ENCODE peak calls at places on chromosome 6, in four cellular contexts. One of them, this sample, is unnamed.
A peak's percentile ranks its signal among the peaks of the same experiment; 100 is the strongest.

GRCh38 chr6:44966449-44967091 is 361.6 kb upstream of the RUNX2 start:
- DNase-seq in tibial artery: no peak
- DNase-seq in adrenal gland: no peak
- DNase-seq in right cardiac atrium: no peak
- DNase-seq in this sample: no peak

GRCh38 chr6:15516923-15517560 is 145.8 kb downstream of the DTNBP1 start:
- DNase-seq in tibial artery: peak; percentile 57
- DNase-seq in adrenal gland: no peak
- DNase-seq in right cardiac atrium: no peak
- DNase-seq in this sample: peak; percentile 57

GRCh38 chr6:127618729-127619128 is 41.8 kb downstream of the C6orf58 start:
- DNase-seq in tibial artery: no peak
- DNase-seq in adrenal gland: no peak
- DNase-seq in right cardiac atrium: no peak
- DNase-seq in this sample: no peak

GRCh38 chr6:39334039-39334438 is 11.5 kb upstream of the KCNK16 start:
- DNase-seq in tibial artery: no peak
- DNase-seq in adrenal gland: no peak
- DNase-seq in right cardiac atrium: no peak
- DNase-seq in this sample: no peak

GRCh38 chr6:154243793-154244768 is 112.5 kb downstream of the IPCEF1 start:
- DNase-seq in tibial artery: no peak
- DNase-seq in adrenal gland: no peak
- DNase-seq in right cardiac atrium: no peak
- DNase-seq in this sample: no peak

GRCh38 chr6:11428895-11429294 is 108.7 kb upstream of the TMEM170B start:
- DNase-seq in tibial artery: no peak
- DNase-seq in adrenal gland: no peak
- DNase-seq in right cardiac atrium: no peak
- DNase-seq in this sample: no peak

GRCh38 chr6:102848796-102849195 is 1455.3 kb downstream of the GRIK2 start:
- DNase-seq in tibial artery: no peak
- DNase-seq in adrenal gland: no peak
- DNase-seq in right cardiac atrium: no peak
- DNase-seq in this sample: no peak

GRCh38 chr6:125791151-125791819 is 525 bp downstream of the NCOA7 start:
- DNase-seq in tibial artery: peak; percentile 69
- DNase-seq in adrenal gland: peak; percentile 60
- DNase-seq in right cardiac atrium: no peak
- DNase-seq in this sample: no peak

GRCh38 chr6:142523485-142523884 is 221.7 kb downstream of the ADGRG6 start:
- DNase-seq in tibial artery: no peak
- DNase-seq in adrenal gland: no peak
- DNase-seq in right cardiac atrium: no peak
- DNase-seq in this sample: no peak

GRCh38 chr6:30500421-30501069 is 11.2 kb downstream of the HLA-E start:
- DNase-seq in tibial artery: no peak
- DNase-seq in adrenal gland: no peak
- DNase-seq in right cardiac atrium: no peak
- DNase-seq in this sample: peak; percentile 42

GRCh38 chr6:90940812-90941481 is 354.1 kb upstream of the MAP3K7 start:
- DNase-seq in tibial artery: no peak
- DNase-seq in adrenal gland: no peak
- DNase-seq in right cardiac atrium: no peak
- DNase-seq in this sample: no peak

GRCh38 chr6:72580281-72580940 is 41.5 kb upstream of the KCNQ5 start:
- DNase-seq in tibial artery: no peak
- DNase-seq in adrenal gland: no peak
- DNase-seq in right cardiac atrium: no peak
- DNase-seq in this sample: no peak

GRCh38 chr6:99434702-99435530 is 9.8 kb upstream of the PNISR start:
- DNase-seq in tibial artery: no peak
- DNase-seq in adrenal gland: no peak
- DNase-seq in right cardiac atrium: no peak
- DNase-seq in this sample: no peak

GRCh38 chr6:73732845-73733675 is 37.1 kb downstream of the CD109 start:
- DNase-seq in tibial artery: peak; percentile 77
- DNase-seq in adrenal gland: peak; percentile 47
- DNase-seq in right cardiac atrium: peak; percentile 42
- DNase-seq in this sample: peak; percentile 73

GRCh38 chr6:49720372-49720771 is 7.0 kb upstream of the CRISP2 start:
- DNase-seq in tibial artery: no peak
- DNase-seq in adrenal gland: no peak
- DNase-seq in right cardiac atrium: no peak
- DNase-seq in this sample: no peak

GRCh38 chr6:161549977-161550655 is 276.3 kb upstream of the AGPAT4 start:
- DNase-seq in tibial artery: no peak
- DNase-seq in adrenal gland: no peak
- DNase-seq in right cardiac atrium: no peak
- DNase-seq in this sample: no peak

GRCh38 chr6:26017567-26017966 is 55.0 kb downstream of the TRIM38 start:
- DNase-seq in tibial artery: peak; percentile 92
- DNase-seq in adrenal gland: peak; percentile 31
- DNase-seq in right cardiac atrium: peak; percentile 76
- DNase-seq in this sample: peak; percentile 90

GRCh38 chr6:109441069-109441816 is 719 bp downstream of the SMPD2 start:
- DNase-seq in tibial artery: peak; percentile 80
- DNase-seq in adrenal gland: peak; percentile 52
- DNase-seq in right cardiac atrium: peak; percentile 49
- DNase-seq in this sample: peak; percentile 68

GRCh38 chr6:32837651-32838113 is 857 bp downstream of the TAP2 start:
- DNase-seq in tibial artery: no peak
- DNase-seq in adrenal gland: no peak
- DNase-seq in right cardiac atrium: no peak
- DNase-seq in this sample: no peak

GRCh38 chr6:151716446-151717047 is 90.9 kb upstream of the ESR1 start:
- DNase-seq in tibial artery: no peak
- DNase-seq in adrenal gland: no peak
- DNase-seq in right cardiac atrium: no peak
- DNase-seq in this sample: no peak

GRCh38 chr6:124430741-124431140 is 531.5 kb upstream of the RNF217 start:
- DNase-seq in tibial artery: no peak
- DNase-seq in adrenal gland: no peak
- DNase-seq in right cardiac atrium: no peak
- DNase-seq in this sample: no peak

GRCh38 chr6:108748063-108748462 is 100.2 kb upstream of the ARMC2 start:
- DNase-seq in tibial artery: no peak
- DNase-seq in adrenal gland: no peak
- DNase-seq in right cardiac atrium: no peak
- DNase-seq in this sample: no peak

GRCh38 chr6:106509420-106510089 is 119.7 kb downstream of the RTN4IP1 start:
- DNase-seq in tibial artery: no peak
- DNase-seq in adrenal gland: no peak
- DNase-seq in right cardiac atrium: no peak
- DNase-seq in this sample: no peak

GRCh38 chr6:113490356-113490755 is 366.8 kb upstream of the MARCKS start:
- DNase-seq in tibial artery: no peak
- DNase-seq in adrenal gland: no peak
- DNase-seq in right cardiac atrium: no peak
- DNase-seq in this sample: no peak

GRCh38 chr6:118468682-118469465 is 79.2 kb upstream of the PLN start:
- DNase-seq in tibial artery: no peak
- DNase-seq in adrenal gland: peak; percentile 18
- DNase-seq in right cardiac atrium: no peak
- DNase-seq in this sample: no peak

GRCh38 chr6:22250486-22250885 is 46.4 kb downstream of the PRL start:
- DNase-seq in tibial artery: no peak
- DNase-seq in adrenal gland: no peak
- DNase-seq in right cardiac atrium: no peak
- DNase-seq in this sample: no peak

GRCh38 chr6:87336367-87336766 is 7.3 kb upstream of the GJB7 start:
- DNase-seq in tibial artery: no peak
- DNase-seq in adrenal gland: no peak
- DNase-seq in right cardiac atrium: no peak
- DNase-seq in this sample: no peak

GRCh38 chr6:75481936-75482593 is 11.5 kb downstream of the FILIP1 start:
- DNase-seq in tibial artery: no peak
- DNase-seq in adrenal gland: no peak
- DNase-seq in right cardiac atrium: no peak
- DNase-seq in this sample: no peak

GRCh38 chr6:112407191-112407590 is 60.1 kb downstream of the RFPL4B start:
- DNase-seq in tibial artery: no peak
- DNase-seq in adrenal gland: no peak
- DNase-seq in right cardiac atrium: no peak
- DNase-seq in this sample: no peak

GRCh38 chr6:106027760-106028159 is 58.4 kb upstream of the PRDM1 start:
- DNase-seq in tibial artery: no peak
- DNase-seq in adrenal gland: no peak
- DNase-seq in right cardiac atrium: no peak
- DNase-seq in this sample: no peak

GRCh38 chr6:46926481-46926880 is 4.7 kb upstream of the ADGRF5 start:
- DNase-seq in tibial artery: no peak
- DNase-seq in adrenal gland: no peak
- DNase-seq in right cardiac atrium: no peak
- DNase-seq in this sample: no peak

GRCh38 chr6:41373919-41374617 is 38.7 kb downstream of the NCR2 start:
- DNase-seq in tibial artery: no peak
- DNase-seq in adrenal gland: no peak
- DNase-seq in right cardiac atrium: no peak
- DNase-seq in this sample: no peak

GRCh38 chr6:110412258-110412839 is 3.0 kb downstream of the DDO start:
- DNase-seq in tibial artery: no peak
- DNase-seq in adrenal gland: no peak
- DNase-seq in right cardiac atrium: no peak
- DNase-seq in this sample: peak; percentile 66

GRCh38 chr6:104601008-104601745 is 258.5 kb downstream of the HACE1 start:
- DNase-seq in tibial artery: no peak
- DNase-seq in adrenal gland: no peak
- DNase-seq in right cardiac atrium: no peak
- DNase-seq in this sample: no peak

GRCh38 chr6:33878541-33878940 is 74.7 kb upstream of the MLN start:
- DNase-seq in tibial artery: no peak
- DNase-seq in adrenal gland: no peak
- DNase-seq in right cardiac atrium: no peak
- DNase-seq in this sample: no peak

GRCh38 chr6:56314683-56315523 is 67.5 kb upstream of the COL21A1 start:
- DNase-seq in tibial artery: no peak
- DNase-seq in adrenal gland: peak; percentile 38
- DNase-seq in right cardiac atrium: no peak
- DNase-seq in this sample: no peak

GRCh38 chr6:15620616-15621015 is 42.2 kb downstream of the DTNBP1 start:
- DNase-seq in tibial artery: no peak
- DNase-seq in adrenal gland: no peak
- DNase-seq in right cardiac atrium: no peak
- DNase-seq in this sample: no peak

GRCh38 chr6:52015953-52016352 is 71.5 kb downstream of the PKHD1 start:
- DNase-seq in tibial artery: no peak
- DNase-seq in adrenal gland: no peak
- DNase-seq in right cardiac atrium: no peak
- DNase-seq in this sample: no peak

GRCh38 chr6:52020961-52021570 is 66.3 kb downstream of the PKHD1 start:
- DNase-seq in tibial artery: no peak
- DNase-seq in adrenal gland: no peak
- DNase-seq in right cardiac atrium: no peak
- DNase-seq in this sample: no peak

GRCh38 chr6:52016918-52017748 is 70.3 kb downstream of the PKHD1 start:
- DNase-seq in tibial artery: no peak
- DNase-seq in adrenal gland: no peak
- DNase-seq in right cardiac atrium: no peak
- DNase-seq in this sample: no peak

GRCh38 chr6:52019851-52020250 is 67.6 kb downstream of the PKHD1 start:
- DNase-seq in tibial artery: no peak
- DNase-seq in adrenal gland: no peak
- DNase-seq in right cardiac atrium: no peak
- DNase-seq in this sample: no peak

GRCh38 chr6:52019092-52019491 is 68.3 kb downstream of the PKHD1 start:
- DNase-seq in tibial artery: no peak
- DNase-seq in adrenal gland: no peak
- DNase-seq in right cardiac atrium: no peak
- DNase-seq in this sample: no peak
- H3K27ac ChIP-seq in tibial artery: no peak overlapping the region
- H3K27ac ChIP-seq in adrenal gland: no peak overlapping the region
- H3K27ac ChIP-seq in right cardiac atrium: no peak overlapping the region
- H3K27ac ChIP-seq in this sample: no peak overlapping the region

DNA sequence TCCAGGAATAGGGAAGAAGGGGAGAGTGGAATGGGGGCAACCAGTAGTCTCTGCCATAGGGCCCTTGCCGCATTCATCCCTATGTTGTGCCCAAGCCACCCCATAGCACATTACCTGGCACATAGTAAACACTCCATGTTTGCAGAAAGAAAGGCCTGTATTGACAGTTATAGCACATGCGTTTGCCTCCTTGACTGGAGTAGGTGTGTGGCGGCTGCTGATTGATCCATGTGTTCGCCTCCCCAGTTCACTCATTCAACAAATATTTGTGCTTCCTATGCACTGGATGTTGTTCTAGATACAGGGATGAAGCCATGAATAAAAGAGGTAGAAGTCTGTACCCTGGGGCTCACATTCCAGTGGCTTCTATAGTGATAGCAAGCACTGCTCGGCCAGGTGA is 19.8 kb upstream of the CCDC167 start:
- DNase-seq in tibial artery: no peak
- DNase-seq in adrenal gland: no peak
- DNase-seq in right cardiac atrium: no peak
- DNase-seq in this sample: no peak
- H3K9me3 ChIP-seq in tibial artery: no peaks in the 10 kb centered on the region
- H3K9me3 ChIP-seq in adrenal gland: no peaks in the 10 kb centered on the region
- H3K9me3 ChIP-seq in right cardiac atrium: no peaks in the 10 kb centered on the region
- H3K9me3 ChIP-seq in this sample: no peaks in the 10 kb centered on the region

GRCh38 chr6:149990109-149990671 is 26.4 kb downstream of the ULBP1 start:
- DNase-seq in tibial artery: peak; percentile 62
- DNase-seq in adrenal gland: peak; percentile 13
- DNase-seq in right cardiac atrium: no peak
- DNase-seq in this sample: no peak
- H3K4me3 ChIP-seq in tibial artery: no peak overlapping the region
- H3K4me3 ChIP-seq in adrenal gland: no peak overlapping the region
- H3K4me3 ChIP-seq in right cardiac atrium: peak overlapping the region; percentile 23
- H3K4me3 ChIP-seq in this sample: no peak overlapping the region

GRCh38 chr6:145350928-145351327 is 384.4 kb downstream of the EPM2A start:
- DNase-seq in tibial artery: no peak
- DNase-seq in adrenal gland: no peak
- DNase-seq in right cardiac atrium: no peak
- DNase-seq in this sample: no peak
- H3K27ac ChIP-seq in tibial artery: no peak overlapping the region
- H3K27ac ChIP-seq in adrenal gland: no peak overlapping the region
- H3K27ac ChIP-seq in right cardiac atrium: no peak overlapping the region
- H3K27ac ChIP-seq in this sample: no peak overlapping the region